ENCODE peak calls at places on chromosomes 6 and 20, in six cellular contexts. W, J, Z, U, M and R are unnamed samples.

GRCh38 chr6:17863971-17864754 is 123.3 kb downstream of the KIF13A start:
- DNase-seq in U (no peak), J (no peak), W (no peak), Z (peak), M (no peak), R (peak)

GRCh38 chr6:98041921-98042320 is 758.9 kb upstream of the MMS22L start:
- DNase-seq in W (no peak), J (no peak), Z (no peak), M (no peak), U (no peak), R (no peak)

GRCh38 chr20:23687986-23688385 is 852 bp downstream of the CST4 start:
- DNase-seq in U (no peak), W (no peak), M (no peak), J (no peak), Z (no peak), R (peak)

GRCh38 chr20:59018817-59019216 is 412 bp upstream of the TUBB1 start:
- DNase-seq in Z (no peak), W (no peak), J (no peak), M (no peak), U (no peak), R (no peak)

GRCh38 chr6:152232494-152233151 is 404.5 kb downstream of the SYNE1 start:
- DNase-seq in J (no peak), Z (peak), W (no peak), M (no peak), U (peak), R (no peak)

GRCh38 chr20:43975096-43975768 is 60.6 kb downstream of the TOX2 start:
- DNase-seq in Z (peak), U (no peak), W (no peak), J (no peak), M (no peak), R (no peak)

GRCh38 chr6:33702345-33702977 is 9.0 kb downstream of the UQCC2 start:
- DNase-seq in J (no peak), U (peak), W (no peak), Z (peak), M (no peak), R (no peak)

GRCh38 chr20:45798935-45799642 is 7.3 kb downstream of the DNTTIP1 start:
- DNase-seq in U (peak), M (peak), Z (peak), W (no peak), J (peak), R (no peak)

GRCh38 chr6:45946352-45946751 is 69.3 kb downstream of the CLIC5 start:
- DNase-seq in Z (peak), J (peak), M (peak), U (peak), W (no peak), R (no peak)

GRCh38 chr6:79413562-79414002 is 123.6 kb downstream of the LCA5 start:
- DNase-seq in J (no peak), U (no peak), M (no peak), Z (peak), W (no peak), R (no peak)

GRCh38 chr6:149472241-149472640 is 12.6 kb downstream of the ZC3H12D start:
- DNase-seq in U (no peak), J (no peak), Z (no peak), W (no peak), M (no peak), R (no peak)

GRCh38 chr20:21102252-21102609 is 3.9 kb downstream of the LINC00237 start:
- DNase-seq in J (no peak), W (no peak), M (no peak), U (peak), Z (no peak), R (no peak)

GRCh38 chr20:41643504-41643938 is 25.3 kb upstream of the CHD6 start:
- DNase-seq in W (no peak), J (no peak), U (no peak), Z (peak), M (peak), R (no peak)

GRCh38 chr6:7215798-7216231 is 97.2 kb downstream of the SSR1 start:
- DNase-seq in W (no peak), U (no peak), J (no peak), M (no peak), Z (no peak), R (no peak)

GRCh38 chr6:88680654-88681053 is 282.8 kb downstream of the RNGTT start:
- DNase-seq in U (no peak), J (no peak), M (no peak), W (no peak), Z (no peak), R (no peak)

GRCh38 chr6:11363881-11364576 is 131.6 kb upstream of the NEDD9 start:
- DNase-seq in Z (no peak), J (no peak), U (no peak), M (no peak), W (no peak), R (no peak)

GRCh38 chr20:5663396-5663795 is 86.8 kb upstream of the SHLD1 start:
- DNase-seq in U (no peak), J (no peak), M (no peak), Z (no peak), W (no peak), R (no peak)

GRCh38 chr6:26240981-26241770 is 123.8 kb upstream of the BTN3A2 start:
- DNase-seq in Z (no peak), U (no peak), W (no peak), M (no peak), J (no peak), R (no peak)

GRCh38 chr6:30683137-30683979 is 3.1 kb downstream of the PPP1R18 start:
- DNase-seq in U (no peak), M (no peak), W (no peak), Z (no peak), J (no peak), R (no peak)

GRCh38 chr6:111354751-111355150 is 128.3 kb downstream of the REV3L start:
- DNase-seq in U (no peak), J (no peak), M (no peak), Z (no peak), W (no peak), R (no peak)

GRCh38 chr6:128370072-128370471 is 150.3 kb downstream of the PTPRK start:
- DNase-seq in U (no peak), Z (peak), M (no peak), J (no peak), W (no peak), R (no peak)
- TF ChIP-seq CTCF in U (no peak), Z (peak), M (no peak), J (no peak), W (no peak), R (no peak)

GRCh38 chr6:16355699-16356481 is 117.5 kb downstream of the GMPR start:
- DNase-seq in Z (peak), W (no peak), U (no peak), J (no peak), M (no peak), R (peak)
- TF ChIP-seq CTCF in Z (no peak), W (no peak), U (no peak), J (no peak), M (no peak), R (no peak)

DNA sequence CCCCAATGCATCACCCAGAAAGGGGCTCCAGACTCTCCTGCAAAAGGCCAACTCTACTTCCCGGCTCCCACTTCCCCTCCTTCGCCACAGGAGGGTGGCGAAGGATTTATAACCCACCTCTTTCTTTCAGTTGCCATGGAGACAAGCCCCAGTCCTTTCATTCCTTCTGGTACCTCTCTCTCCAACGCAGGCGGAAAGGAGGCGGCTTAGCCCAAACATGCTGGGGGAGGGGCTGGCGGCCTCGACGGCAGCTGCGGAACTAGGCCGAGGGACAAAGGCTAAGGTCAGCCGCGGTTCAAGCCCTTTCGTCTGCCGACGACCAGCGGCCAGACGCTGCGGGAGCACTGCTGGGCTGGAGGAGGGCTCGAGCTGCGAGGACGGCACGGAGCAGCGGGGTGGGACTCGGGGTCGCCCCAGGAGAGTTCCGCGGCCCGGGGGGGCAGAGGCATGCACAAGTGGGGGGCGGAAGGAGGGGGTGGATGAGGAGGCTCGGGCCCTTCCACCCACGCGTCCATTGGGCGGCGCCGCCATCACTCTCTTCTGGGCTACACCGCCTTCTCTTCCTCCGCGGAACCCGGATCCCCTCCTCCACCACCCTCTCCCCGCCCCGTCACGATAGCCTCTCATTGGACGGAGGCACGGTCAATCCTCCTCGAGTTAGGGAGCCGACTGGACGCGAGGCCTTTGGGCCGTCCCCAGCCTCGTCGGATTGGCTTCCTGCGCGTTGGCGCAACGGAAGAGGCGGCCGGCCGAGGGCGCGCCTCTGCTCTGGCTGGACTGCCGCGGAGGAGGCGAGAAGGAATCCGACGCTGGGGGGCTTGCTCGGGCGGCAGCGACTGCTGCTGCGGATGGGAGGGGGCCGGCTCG is at the start of gene PANK2:
- DNase-seq in U (peak), Z (peak), J (peak), M (peak), W (peak), R (peak)
- TF ChIP-seq CTCF in U (peak), Z (peak), J (peak), M (peak), W (peak), R (peak)

GRCh38 chr6:166459906-166460305 is 77.2 kb upstream of the MPC1 start:
- DNase-seq in J (no peak), W (no peak), Z (no peak), M (peak), U (no peak), R (peak)

GRCh38 chr6:166459272-166459671 is 76.5 kb upstream of the MPC1 start:
- DNase-seq in W (no peak), J (no peak), Z (no peak), M (no peak), U (no peak), R (peak)

GRCh38 chr6:166453651-166454050 is 70.9 kb upstream of the MPC1 start:
- DNase-seq in Z (no peak), M (no peak), U (no peak), W (no peak), J (no peak), R (no peak)

GRCh38 chr6:166454692-166455515 is 72.2 kb upstream of the MPC1 start:
- DNase-seq in M (no peak), W (no peak), U (no peak), Z (no peak), J (no peak), R (no peak)

GRCh38 chr6:166456360-166457156 is 73.8 kb upstream of the MPC1 start:
- DNase-seq in M (peak), J (no peak), W (no peak), Z (peak), U (no peak), R (peak)
- TF ChIP-seq CTCF in M (peak), J (no peak), W (no peak), Z (peak), U (no peak), R (no peak)

GRCh38 chr6:35624341-35625070 is 64.2 kb downstream of the FKBP5 start:
- DNase-seq in M (no peak), Z (peak), W (no peak), J (no peak), U (no peak), R (no peak)
- TF ChIP-seq CTCF in M (peak), Z (peak), W (no peak), J (no peak), U (no peak), R (peak)

GRCh38 chr20:60053813-60054190 is 95.6 kb downstream of the CDH26 start:
- DNase-seq in U (no peak), Z (no peak), M (no peak), J (no peak), W (no peak), R (no peak)

GRCh38 chr20:60054716-60055371 is 96.6 kb downstream of the CDH26 start:
- DNase-seq in W (no peak), J (no peak), U (no peak), M (no peak), Z (no peak), R (no peak)

GRCh38 chr20:60057123-60057865 is 99.1 kb downstream of the CDH26 start:
- DNase-seq in M (peak), U (peak), Z (peak), J (no peak), W (peak), R (peak)

GRCh38 chr20:60056345-60057122 is 98.3 kb downstream of the CDH26 start:
- DNase-seq in U (no peak), J (no peak), Z (no peak), W (no peak), M (no peak), R (no peak)

GRCh38 chr20:60055740-60056139 is 97.5 kb downstream of the CDH26 start:
- DNase-seq in Z (no peak), W (no peak), M (no peak), U (no peak), J (no peak), R (peak)
- TF ChIP-seq CTCF in Z (no peak), W (no peak), M (no peak), U (no peak), J (no peak), R (no peak)

DNA sequence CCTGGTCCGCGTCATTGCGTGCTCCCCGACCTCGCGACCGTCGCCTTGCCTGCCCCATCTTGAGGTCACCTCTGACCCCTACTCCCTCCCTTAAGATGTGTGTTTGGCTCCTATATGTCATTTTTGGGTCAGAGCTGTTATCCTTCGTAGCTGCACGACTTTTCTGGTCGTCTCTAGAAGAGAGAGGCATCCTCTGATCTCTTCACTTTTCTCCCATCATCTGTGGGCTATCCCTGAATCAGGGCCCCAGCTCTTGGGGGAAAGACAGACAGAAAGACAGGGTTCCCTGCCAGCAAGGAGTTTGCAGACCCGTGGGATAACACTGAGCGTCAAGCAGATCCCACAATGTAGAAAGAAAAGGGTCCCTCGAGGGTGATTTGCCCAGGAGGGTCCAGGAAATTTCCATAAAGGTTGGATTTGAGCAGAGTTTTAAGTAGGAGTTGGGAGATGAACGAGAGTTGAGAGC is 555 bp downstream of the FAM120B start:
- DNase-seq in Z (no peak), U (no peak), W (no peak), J (no peak), M (no peak), R (no peak)
- TF ChIP-seq CTCF in Z (no peak), U (no peak), W (no peak), J (no peak), M (no peak), R (no peak)